ENCODE peak calls at places on chromosomes 11 and 22, in eight cellular contexts. X, L, U, J, Y, C, Q and I are unnamed samples.
A peak's percentile ranks its signal among the peaks of the same experiment; 100 is the strongest.

GRCh38 chr11:131661137-131661536 is 290.7 kb downstream of the NTM start:
- DNase-seq in X (no peak), Y (no peak), Q (no peak), J (no peak), C (peak; percentile 10), U (no peak), L (no peak), I (peak; percentile 32)

GRCh38 chr11:117901601-117902000 is 25.1 kb upstream of the FXYD6 start:
- DNase-seq in C (no peak), U (no peak), Q (no peak), X (no peak), L (no peak), J (no peak), Y (no peak), I (peak; percentile 29)

GRCh38 chr11:110069158-110069737 is 23.9 kb upstream of the ZC3H12C start:
- DNase-seq in C (peak; percentile 67), Q (no peak), U (no peak), J (no peak), X (no peak), Y (peak; percentile 82), L (no peak), I (no peak)

GRCh38 chr11:132898021-132898420 is 634.3 kb downstream of the OPCML start:
- DNase-seq in X (no peak), Q (no peak), C (peak; percentile 7), J (no peak), L (no peak), Y (no peak), U (no peak), I (no peak)

GRCh38 chr11:824292-824880 is 3.3 kb upstream of the CRACR2B start:
- DNase-seq in X (no peak), Y (peak; percentile 66), U (no peak), Q (no peak), J (no peak), C (no peak), L (no peak), I (no peak)

GRCh38 chr11:44258190-44258489 is 51.8 kb downstream of the ALX4 start:
- DNase-seq in Q (peak; percentile 22), Y (no peak), C (peak; percentile 22), U (no peak), X (no peak), J (no peak), L (no peak), I (no peak)

GRCh38 chr11:12052676-12053605 is 44.5 kb upstream of the DKK3 start:
- DNase-seq in Y (no peak), U (no peak), C (no peak), J (no peak), L (no peak), X (no peak), Q (peak; percentile 77), I (peak; percentile 82)

GRCh38 chr11:39965701-39966100 is 1493.8 kb downstream of the LRRC4C start:
- DNase-seq in C (no peak), L (no peak), U (no peak), Q (no peak), X (no peak), J (no peak), Y (no peak), I (no peak)

GRCh38 chr11:125448136-125448535 is 47.9 kb downstream of the FEZ1 start:
- DNase-seq in X (no peak), C (peak; percentile 7), Q (peak; percentile 32), Y (no peak), J (no peak), U (no peak), L (no peak), I (peak; percentile 41)

GRCh38 chr11:17371614-17372013 is 16.8 kb downstream of the KCNJ11 start:
- DNase-seq in U (no peak), L (no peak), Q (peak; percentile 56), X (no peak), J (peak; percentile 57), C (peak; percentile 41), Y (no peak), I (no peak)

GRCh38 chr11:1832181-1832988 is 2.4 kb upstream of the SYT8 start:
- DNase-seq in J (peak; percentile 58), L (peak; percentile 62), C (peak; percentile 61), X (peak; percentile 19), Y (peak; percentile 84), U (peak; percentile 70), Q (peak; percentile 26), I (peak; percentile 88)

GRCh38 chr22:42595434-42595833 is 19.2 kb downstream of the POLDIP3 start:
- DNase-seq in X (no peak), C (no peak), J (no peak), U (no peak), L (no peak), Y (no peak), Q (no peak), I (no peak)

DNA sequence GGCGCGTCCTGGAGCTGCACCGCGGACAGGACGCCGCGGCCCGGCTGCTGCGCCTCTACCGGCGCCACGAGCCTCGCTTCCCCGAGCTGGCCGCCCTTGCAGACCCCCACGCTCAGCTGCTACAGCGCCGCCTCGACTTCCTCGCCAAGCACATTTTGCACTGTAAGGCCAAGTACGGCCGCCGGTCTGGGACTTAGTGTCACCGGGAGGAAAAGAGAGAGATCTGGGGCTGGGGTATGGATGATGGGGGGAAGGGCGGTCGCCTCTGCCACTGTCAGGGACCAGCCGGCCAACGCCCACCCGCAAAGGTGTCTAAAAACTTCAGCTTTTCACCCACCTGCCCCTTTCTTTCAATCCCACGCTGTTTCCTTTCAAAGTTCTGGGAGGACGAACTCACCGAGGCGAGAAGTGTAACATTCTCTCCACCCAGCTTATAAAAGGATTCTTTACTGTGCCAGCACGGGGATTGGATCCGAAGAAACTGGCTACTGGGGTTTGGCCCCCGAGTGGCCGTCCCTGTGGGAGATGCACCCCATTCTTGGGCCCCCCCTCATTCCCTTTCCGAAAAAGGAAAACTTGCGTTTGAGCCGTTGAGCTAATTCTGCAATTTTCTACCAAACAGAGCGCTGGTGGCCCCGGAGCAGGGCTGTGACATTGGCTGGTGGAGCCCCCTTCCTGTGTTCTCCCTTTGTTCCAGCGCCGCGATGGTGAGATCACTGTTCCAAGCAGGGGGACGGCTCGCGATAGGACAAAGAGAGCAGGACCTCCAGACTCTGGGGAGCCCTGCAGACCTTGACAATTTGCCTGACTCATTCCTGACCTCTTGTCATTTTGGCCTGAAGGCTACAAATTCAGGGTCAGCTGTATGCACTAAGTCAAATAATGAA is 1.7 kb downstream of the FJX1 start:
- DNase-seq in Q (peak; percentile 97), C (peak; percentile 45), L (no peak), J (no peak), X (no peak), U (no peak), Y (no peak), I (peak; percentile 92)
- H3K4me3 ChIP-seq in Q (peak overlapping the region; percentile 45), C (peak overlapping the region; percentile 82), L (no peak overlapping the region), J (no peak overlapping the region), X (peak overlapping the region; percentile 45), U (peak overlapping the region; percentile 62), Y (peak overlapping the region; percentile 79), I (peak overlapping the region; percentile 85)

DNA sequence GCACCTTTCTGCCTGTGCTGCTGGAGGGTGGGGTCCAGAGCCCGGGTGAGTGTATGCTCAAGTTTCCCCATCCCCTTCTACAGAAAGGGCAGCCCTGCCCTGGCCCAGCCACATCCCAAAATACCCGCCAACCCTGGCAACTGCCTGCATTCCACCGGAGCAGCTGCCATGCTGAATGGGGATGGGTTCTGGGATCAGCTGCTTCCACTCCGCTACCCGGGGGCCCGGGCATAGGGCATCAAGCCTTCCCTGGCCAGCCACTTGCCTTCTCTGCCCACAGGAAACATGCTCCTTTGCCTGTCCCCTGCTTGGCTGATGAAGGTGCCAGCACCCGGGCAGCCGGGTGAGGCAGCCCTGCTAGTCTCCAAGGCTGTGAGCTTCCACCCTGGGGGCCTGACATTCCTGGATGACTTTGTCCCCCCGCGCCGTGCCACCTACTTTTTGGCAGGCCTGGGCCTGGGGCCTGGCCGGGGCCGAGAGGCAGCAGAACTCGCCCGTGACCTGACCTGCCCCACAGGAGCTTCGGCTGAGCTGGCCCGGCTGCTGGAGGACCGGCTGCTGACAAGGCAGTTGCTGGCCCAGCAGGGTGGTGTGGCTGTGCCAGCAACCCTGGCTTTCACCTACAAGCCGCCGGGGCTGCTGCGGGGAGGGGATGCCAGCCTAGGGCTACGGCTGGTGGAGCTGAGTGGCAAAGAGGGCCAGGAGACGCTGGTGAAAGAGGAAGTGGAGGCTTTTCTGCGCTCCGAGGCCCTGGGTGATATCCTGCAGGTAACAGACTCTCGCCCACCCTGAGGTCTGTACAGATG is 3.2 kb downstream of the CARNS1 start:
- DNase-seq in L (no peak), X (no peak), J (no peak), C (no peak), U (no peak), Q (no peak), Y (peak; percentile 81), I (no peak)
- H3K4me1 ChIP-seq in L (peaks cover 60% of the 10 kb centered on the region), X (peaks cover 7% of the 10 kb centered on the region), J (peaks cover 50% of the 10 kb centered on the region), C (peaks cover 4% of the 10 kb centered on the region), U (peaks cover 11% of the 10 kb centered on the region), Q (no peaks in the 10 kb centered on the region), Y (peaks cover 10% of the 10 kb centered on the region), I (no peaks in the 10 kb centered on the region)

GRCh38 chr11:2886936-2887335 is 1.4 kb upstream of the CDKN1C start:
- DNase-seq in X (no peak), J (no peak), C (no peak), Q (no peak), U (no peak), L (no peak), Y (peak; percentile 48), I (no peak)

GRCh38 chr11:2886191-2886894 is 768 bp upstream of the CDKN1C start:
- DNase-seq in U (no peak), C (no peak), Y (peak; percentile 77), X (no peak), Q (peak; percentile 63), J (peak; percentile 30), L (no peak), I (peak; percentile 86)

GRCh38 chr11:2889399-2890273 is 4.1 kb upstream of the CDKN1C start:
- DNase-seq in J (no peak), Y (peak; percentile 43), X (no peak), U (no peak), Q (no peak), L (no peak), C (no peak), I (no peak)

GRCh38 chr11:2887526-2888195 is 2.1 kb upstream of the CDKN1C start:
- DNase-seq in U (no peak), X (no peak), C (no peak), Y (peak; percentile 56), Q (no peak), J (no peak), L (no peak), I (no peak)

DNA sequence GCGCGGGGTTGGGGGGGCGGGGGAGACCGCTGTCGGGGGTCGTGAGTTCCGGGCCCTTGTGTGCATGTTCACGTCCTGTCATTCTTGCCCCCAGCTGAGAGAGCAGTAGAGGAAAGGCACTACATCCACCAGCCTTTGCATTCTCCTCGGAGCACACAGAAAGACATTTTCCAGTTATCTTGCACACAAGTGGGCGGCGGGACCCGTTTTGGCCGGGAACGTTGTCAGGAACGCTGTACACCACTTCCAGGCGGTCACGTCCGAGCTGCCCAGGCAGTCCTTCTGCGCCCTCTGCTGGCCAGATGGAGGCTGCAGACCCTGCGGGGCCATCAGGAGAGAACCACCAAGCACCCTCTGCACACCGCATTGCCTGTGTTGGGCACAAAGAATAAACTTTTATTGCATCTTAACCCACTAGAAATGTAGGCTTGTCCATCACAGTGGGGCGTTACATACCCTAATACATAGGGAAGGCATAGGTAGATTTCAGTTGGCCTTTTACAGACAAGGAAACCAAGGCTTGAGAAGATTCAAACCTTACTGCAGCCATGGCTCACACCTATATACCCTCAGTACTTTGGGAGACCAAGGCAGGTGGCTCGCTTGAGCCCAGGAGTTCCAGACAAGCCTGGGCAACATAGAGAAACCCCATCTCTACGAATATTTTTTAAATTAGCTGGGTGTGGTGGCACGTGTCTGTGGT is 2.8 kb upstream of the CDKN1C start:
- DNase-seq in Y (peak; percentile 97), L (peak; percentile 79), X (peak; percentile 78), C (peak; percentile 95), Q (peak; percentile 81), J (peak; percentile 73), U (peak; percentile 96), I (peak; percentile 98)
- H3K4me3 ChIP-seq in Y (no peak overlapping the region), L (no peak overlapping the region), X (no peak overlapping the region), C (no peak overlapping the region), Q (no peak overlapping the region), J (no peak overlapping the region), U (no peak overlapping the region), I (no peak overlapping the region)

GRCh38 chr22:35870517-35871275 is 153.0 kb downstream of the APOL5 start:
- DNase-seq in U (no peak), Q (no peak), X (no peak), L (no peak), J (no peak), Y (no peak), C (no peak), I (no peak)
- H3K4me1 ChIP-seq in U (no peaks in the 10 kb centered on the region), Q (no peaks in the 10 kb centered on the region), X (no peaks in the 10 kb centered on the region), L (no peaks in the 10 kb centered on the region), J (peaks cover 81% of the 10 kb centered on the region), Y (peaks cover 5% of the 10 kb centered on the region), C (peaks cover 13% of the 10 kb centered on the region), I (peaks cover 4% of the 10 kb centered on the region)